ENCODE peak calls at places on chromosomes 1 and 21, in nine cellular contexts. E is heart right ventricle, S is iPS-NIHi11, D is T1000, U is AG20443, L is astrocyte of the spinal cord, Z is AG04450, P is GM03348, K is RCC 7860. J is an unnamed sample.
A peak's percentile ranks its signal among the peaks of the same experiment; 100 is the strongest.

GRCh38 chr1:92619466-92620189 is 132.9 kb upstream of the GFI1 start:
- DNase-seq in D (no peak), S (no peak), U (no peak), E (no peak), K (no peak), Z (no peak), L (no peak), P (no peak), J (no peak)

GRCh38 chr1:195898924-195899323 is 709.3 kb downstream of the KCNT2 start:
- DNase-seq in P (no peak), S (no peak), U (no peak), E (no peak), Z (no peak), L (no peak), D (no peak), K (no peak), J (no peak)

GRCh38 chr1:68043443-68044090 is 6.9 kb downstream of the DIRAS3 start:
- DNase-seq in L (no peak), S (no peak), E (no peak), K (no peak), U (no peak), P (no peak), Z (no peak), D (no peak), J (no peak)

GRCh38 chr1:242731446-242731845 is 206.9 kb upstream of the PLD5 start:
- DNase-seq in D (no peak), S (no peak), L (no peak), U (no peak), Z (no peak), K (no peak), P (no peak), E (no peak), J (no peak)

GRCh38 chr21:37564924-37565529 is 198.5 kb downstream of the DYRK1A start:
- DNase-seq in E (no peak), D (no peak), Z (no peak), L (peak; percentile 24), K (peak; percentile 35), S (peak; percentile 26), P (no peak), U (no peak), J (no peak)

GRCh38 chr1:104921552-104921951 is 1171.9 kb downstream of the AMY1C start:
- DNase-seq in K (no peak), L (peak; percentile 12), D (no peak), E (no peak), Z (no peak), S (no peak), U (no peak), P (no peak), J (peak; percentile 12)

GRCh38 chr1:40742363-40743061 is 41.1 kb upstream of the KCNQ4 start:
- DNase-seq in D (no peak), U (no peak), L (no peak), P (peak; percentile 9), E (no peak), Z (no peak), K (no peak), S (no peak), J (no peak)

GRCh38 chr1:219898375-219898774 is 30.0 kb downstream of the SLC30A10 start:
- DNase-seq in K (no peak), Z (no peak), P (no peak), U (no peak), E (no peak), S (no peak), D (no peak), L (no peak), J (no peak)

GRCh38 chr21:44012474-44013379 is 618 bp downstream of the TRAPPC10 start:
- DNase-seq in E (peak; percentile 53), U (peak; percentile 54), K (no peak), Z (no peak), L (no peak), D (no peak), S (peak; percentile 91), P (peak; percentile 65), J (no peak)

GRCh38 chr21:33750017-33750416 is 107.7 kb downstream of the ITSN1 start:
- DNase-seq in U (no peak), S (no peak), P (no peak), Z (no peak), D (no peak), K (no peak), E (peak; percentile 37), L (no peak), J (no peak)

GRCh38 chr1:86887479-86888162 is 26.3 kb downstream of the SELENOF start:
- DNase-seq in S (no peak), D (no peak), U (no peak), K (no peak), E (no peak), L (no peak), P (no peak), Z (no peak), J (no peak)

GRCh38 chr1:1421907-1422464 is 910 bp upstream of the ANKRD65 start:
- DNase-seq in L (no peak), E (no peak), S (peak; percentile 5), U (no peak), K (no peak), Z (no peak), P (peak; percentile 4), D (no peak), J (no peak)

GRCh38 chr1:165376041-165376810 is 19.7 kb upstream of the LMX1A start:
- DNase-seq in U (peak; percentile 90), K (peak; percentile 64), Z (no peak), S (peak; percentile 83), E (peak; percentile 92), L (peak; percentile 77), P (peak; percentile 91), D (no peak), J (peak; percentile 97)

GRCh38 chr1:116377564-116378529 is 4.8 kb downstream of the ATP1A1 start:
- DNase-seq in K (peak; percentile 74), U (peak; percentile 66), E (peak; percentile 62), S (no peak), Z (peak; percentile 75), P (peak; percentile 73), L (peak; percentile 95), D (no peak), J (peak; percentile 89)

GRCh38 chr1:58870298-58870676 is 86.4 kb upstream of the JUN start:
- DNase-seq in P (no peak), E (no peak), Z (no peak), D (no peak), S (peak; percentile 38), K (peak; percentile 72), U (no peak), L (peak; percentile 65), J (peak; percentile 52)

GRCh38 chr1:44447051-44447806 is 42.2 kb downstream of the RNF220 start:
- DNase-seq in U (no peak), K (no peak), E (no peak), S (no peak), P (no peak), D (no peak), Z (no peak), L (no peak), J (no peak)

GRCh38 chr1:228036701-228037231 is 30.0 kb downstream of the WNT3A start:
- DNase-seq in E (no peak), U (no peak), Z (no peak), P (no peak), D (no peak), L (no peak), K (no peak), S (no peak), J (no peak)

GRCh38 chr1:98975113-98975512 is 29.5 kb downstream of the PLPPR5 start:
- DNase-seq in E (no peak), K (no peak), U (no peak), S (no peak), Z (no peak), D (no peak), P (no peak), L (no peak), J (no peak)

GRCh38 chr1:183515002-183515689 is 42.8 kb downstream of the SMG7 start:
- DNase-seq in U (peak; percentile 23), Z (peak; percentile 58), S (no peak), E (no peak), D (no peak), K (peak; percentile 52), L (peak; percentile 66), P (peak; percentile 22), J (peak; percentile 5)

GRCh38 chr1:37605806-37606474 is 10.2 kb upstream of the GNL2 start:
- DNase-seq in E (no peak), Z (no peak), K (no peak), D (no peak), S (no peak), P (peak; percentile 68), U (peak; percentile 58), L (no peak), J (no peak)

GRCh38 chr1:41559331-41559730 is 74.8 kb upstream of the EDN2 start:
- DNase-seq in D (no peak), K (no peak), P (no peak), L (no peak), S (no peak), E (no peak), Z (no peak), U (no peak), J (no peak)

GRCh38 chr1:62024690-62025089 is 170.0 kb upstream of the L1TD1 start:
- DNase-seq in P (no peak), K (no peak), D (no peak), U (no peak), S (no peak), L (no peak), E (no peak), Z (no peak), J (no peak)

GRCh38 chr1:21077085-21077484 is 99.6 kb downstream of the EIF4G3 start:
- DNase-seq in P (no peak), D (no peak), S (no peak), Z (no peak), E (no peak), U (no peak), L (peak; percentile 26), K (peak; percentile 39), J (no peak)

GRCh38 chr1:75969550-75969949 is 37.3 kb upstream of the ASB17 start:
- DNase-seq in E (no peak), S (no peak), Z (no peak), L (no peak), P (no peak), U (no peak), D (no peak), K (no peak), J (no peak)

GRCh38 chr21:35252831-35253230 is 203.7 kb upstream of the RUNX1 start:
- DNase-seq in Z (no peak), D (no peak), L (peak; percentile 30), U (peak; percentile 38), E (no peak), P (peak; percentile 37), K (peak; percentile 32), S (no peak), J (no peak)

GRCh38 chr1:81869286-81869685 is 68.6 kb downstream of the ADGRL2 start:
- DNase-seq in D (no peak), E (no peak), P (no peak), Z (no peak), S (no peak), K (no peak), U (no peak), L (no peak), J (no peak)

GRCh38 chr21:17386498-17386897 is 126.3 kb upstream of the CXADR start:
- DNase-seq in L (no peak), E (no peak), D (no peak), Z (no peak), K (no peak), P (no peak), S (no peak), U (no peak), J (no peak)

GRCh38 chr21:42857216-42857615 is 22.1 kb downstream of the WDR4 start:
- DNase-seq in E (no peak), D (no peak), P (no peak), Z (no peak), L (no peak), K (no peak), U (no peak), S (no peak), J (no peak)

GRCh38 chr1:61459345-61459744 is 265.6 kb downstream of the TM2D1 start:
- DNase-seq in U (no peak), L (no peak), D (no peak), Z (no peak), E (no peak), P (no peak), K (no peak), S (no peak), J (no peak)

GRCh38 chr1:48006318-48006717 is 9.1 kb upstream of the TRABD2B start:
- DNase-seq in E (no peak), D (no peak), P (no peak), Z (no peak), S (no peak), L (no peak), U (no peak), K (peak; percentile 49), J (no peak)

GRCh38 chr1:156167536-156167935 is 14.2 kb downstream of the SEMA4A start:
- DNase-seq in E (no peak), U (peak; percentile 13), D (no peak), L (no peak), P (peak; percentile 13), S (no peak), Z (no peak), K (no peak), J (no peak)